ENCODE peak calls at places on chromosome 5, in seven cellular contexts. A, J, H, Z, K, N and P are unnamed samples.
A peak's percentile ranks its signal among the peaks of the same experiment; 100 is the strongest.

GRCh38 chr5:168756517-168757391 is 177.6 kb upstream of the PANK3 start:
- DNase-seq in A (no peak), J (no peak), H (peak; percentile 58), Z (no peak), K (no peak), N (no peak), P (no peak)

GRCh38 chr5:128965011-128965637 is at the start of gene SLC27A6:
- DNase-seq in A (no peak), J (no peak), H (peak; percentile 81), Z (peak; percentile 14), K (no peak), N (peak; percentile 46), P (peak; percentile 46)

GRCh38 chr5:177231479-177232250 is 71.9 kb downstream of the RAB24 start:
- DNase-seq in A (no peak), J (no peak), H (no peak), Z (no peak), K (no peak), N (no peak), P (no peak)

GRCh38 chr5:78829811-78830499 is 155.2 kb downstream of the ARSB start:
- DNase-seq in A (no peak), J (no peak), H (peak; percentile 22), Z (peak; percentile 81), K (peak; percentile 92), N (peak; percentile 72), P (peak; percentile 81)

GRCh38 chr5:125058185-125058826 is 311.9 kb upstream of the ZNF608 start:
- DNase-seq in A (no peak), J (no peak), H (peak; percentile 29), Z (no peak), K (no peak), N (no peak), P (no peak)

GRCh38 chr5:66684663-66685062 is 88.5 kb downstream of the MAST4 start:
- DNase-seq in A (no peak), J (no peak), H (no peak), Z (no peak), K (no peak), N (no peak), P (no peak)

GRCh38 chr5:112960316-112960715 is 16.3 kb upstream of the DCP2 start:
- DNase-seq in A (no peak), J (no peak), H (peak; percentile 19), Z (no peak), K (no peak), N (no peak), P (no peak)

GRCh38 chr5:133391349-133392136 is 220.8 kb downstream of the FSTL4 start:
- DNase-seq in A (no peak), J (no peak), H (no peak), Z (no peak), K (no peak), N (no peak), P (no peak)

GRCh38 chr5:36236801-36237200 is 4.9 kb downstream of the NADK2 start:
- DNase-seq in A (no peak), J (no peak), H (no peak), Z (no peak), K (no peak), N (no peak), P (no peak)

GRCh38 chr5:80820685-80821084 is 139.5 kb upstream of the RASGRF2 start:
- DNase-seq in A (no peak), J (no peak), H (no peak), Z (no peak), K (no peak), N (no peak), P (no peak)

GRCh38 chr5:2283481-2284045 is 400.8 kb upstream of the IRX4 start:
- DNase-seq in A (no peak), J (no peak), H (no peak), Z (no peak), K (no peak), N (no peak), P (no peak)

GRCh38 chr5:14146725-14147124 is 3.6 kb downstream of the TRIO start:
- DNase-seq in A (no peak), J (no peak), H (no peak), Z (no peak), K (no peak), N (no peak), P (no peak)
- H3K4me3 ChIP-seq in A (peak overlapping the region; percentile 99), J (no peak overlapping the region), H (no peak overlapping the region), Z (no peak overlapping the region), K (no peak overlapping the region), N (no peak overlapping the region), P (peak overlapping the region; percentile 93)

GRCh38 chr5:4058899-4059298 is 463.3 kb downstream of the IRX1 start:
- DNase-seq in A (no peak), J (no peak), H (no peak), Z (no peak), K (no peak), N (no peak), P (peak; percentile 39)
- TF ChIP-seq CTCF in A (no peak), J (no peak), H (no peak), Z (no peak), K (no peak), N (no peak), P (peak; percentile 36)

DNA sequence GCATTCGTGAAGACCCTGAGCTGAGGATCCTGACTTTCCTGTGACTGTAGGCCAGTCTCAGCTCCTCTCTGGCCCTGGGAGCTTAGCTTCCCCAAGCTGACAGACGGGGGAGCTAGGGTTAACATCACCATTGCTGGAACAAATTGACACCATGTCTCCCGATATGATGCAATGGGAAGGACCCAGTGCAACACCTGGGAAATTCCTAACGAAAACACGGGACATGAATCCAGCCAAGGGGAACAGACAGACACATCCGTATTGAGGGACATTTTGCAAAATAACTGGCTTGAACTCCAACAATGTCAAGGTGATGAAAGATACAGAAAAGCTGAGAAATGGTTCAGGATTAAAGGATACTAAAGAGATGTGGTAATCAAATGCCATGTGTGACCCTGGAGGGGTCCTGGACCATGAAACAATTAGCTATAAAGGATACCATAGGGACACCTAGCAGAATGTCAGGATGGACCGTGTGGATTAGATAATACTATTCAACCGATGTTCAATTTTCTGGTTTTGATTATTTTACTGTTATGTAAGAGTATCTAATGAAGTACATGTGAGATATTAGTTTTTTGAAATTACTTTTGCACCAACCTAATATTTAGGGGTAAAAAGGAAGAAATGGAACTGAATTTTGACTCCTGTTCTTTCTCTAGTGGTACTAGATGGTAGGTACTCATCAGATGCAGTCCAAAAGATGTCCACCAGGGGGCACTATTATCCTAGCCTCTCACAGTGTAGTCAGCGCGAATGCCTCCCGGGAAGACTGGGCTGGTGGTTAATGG is 52.7 kb downstream of the NDST1 start:
- DNase-seq in A (peak; percentile 82), J (peak; percentile 86), H (peak; percentile 82), Z (peak; percentile 78), K (peak; percentile 87), N (peak; percentile 80), P (peak; percentile 48)
- H3K4me1 ChIP-seq in A (peaks cover 7% of the 10 kb centered on the region), J (peaks cover 9% of the 10 kb centered on the region), H (peaks cover 13% of the 10 kb centered on the region), Z (no peaks in the 10 kb centered on the region), K (no peaks in the 10 kb centered on the region), N (no peaks in the 10 kb centered on the region), P (peaks cover 24% of the 10 kb centered on the region)

GRCh38 chr5:43514471-43514815 is 505 bp downstream of the C5orf34 start:
- DNase-seq in A (no peak), J (no peak), H (peak; percentile 51), Z (no peak), K (no peak), N (no peak), P (no peak)
- H3K4me3 ChIP-seq in A (peak overlapping the region; percentile 73), J (peak overlapping the region; percentile 90), H (peak overlapping the region; percentile 76), Z (peak overlapping the region; percentile 57), K (no peak overlapping the region), N (peak overlapping the region; percentile 53), P (peak overlapping the region; percentile 88)

GRCh38 chr5:90866333-90866732 is 307.7 kb downstream of the ADGRV1 start:
- DNase-seq in A (no peak), J (no peak), H (peak; percentile 48), Z (no peak), K (no peak), N (no peak), P (no peak)

GRCh38 chr5:90866915-90867715 is 308.5 kb downstream of the ADGRV1 start:
- DNase-seq in A (no peak), J (no peak), H (no peak), Z (no peak), K (no peak), N (no peak), P (no peak)

GRCh38 chr5:90865194-90865593 is 306.6 kb downstream of the ADGRV1 start:
- DNase-seq in A (no peak), J (no peak), H (no peak), Z (no peak), K (no peak), N (no peak), P (no peak)

DNA sequence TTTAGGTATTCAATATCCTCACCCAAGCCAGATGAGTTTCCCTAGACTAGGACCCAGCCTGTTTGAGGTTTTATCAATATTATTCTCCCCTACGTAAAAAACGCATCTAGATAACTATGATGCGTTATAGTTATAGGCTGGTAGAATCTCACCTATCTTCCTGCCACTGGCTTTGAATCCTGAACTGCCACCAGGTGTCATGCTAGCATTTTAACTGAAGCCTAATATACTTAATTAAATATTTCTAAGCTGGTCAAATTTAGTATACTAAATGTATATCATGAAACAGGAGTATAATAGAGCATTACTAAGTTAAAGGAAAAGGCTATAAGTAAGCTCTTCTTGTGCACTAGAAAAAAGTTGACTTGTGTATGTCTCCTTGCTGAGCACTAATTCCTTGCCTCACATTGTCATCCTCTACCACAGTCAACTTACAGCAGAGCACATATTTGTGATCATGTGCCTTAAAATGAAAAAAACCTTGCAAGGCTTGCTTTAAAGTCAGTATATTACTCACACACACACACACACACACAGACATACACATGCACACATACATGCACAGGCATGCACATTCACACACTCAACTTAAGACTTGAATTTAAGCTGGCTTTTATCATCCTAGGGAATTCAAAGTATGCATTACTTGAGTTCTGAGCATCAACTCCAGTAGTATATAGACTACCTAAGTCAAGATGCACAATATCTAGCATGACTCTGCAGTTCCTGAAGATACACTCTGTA is 303.4 kb downstream of the ADGRV1 start:
- DNase-seq in A (no peak), J (no peak), H (no peak), Z (no peak), K (no peak), N (no peak), P (no peak)
- TF ChIP-seq CTCF in A (peak; percentile 58), J (no peak), H (peak; percentile 7), Z (no peak), K (no peak), N (no peak), P (no peak)

GRCh38 chr5:139642213-139642612 is 5.9 kb upstream of the CXXC5 start:
- DNase-seq in A (no peak), J (no peak), H (peak; percentile 11), Z (no peak), K (no peak), N (no peak), P (no peak)
- H3K4me1 ChIP-seq in A (peaks cover 84% of the 10 kb centered on the region), J (peaks cover 16% of the 10 kb centered on the region), H (peaks cover 25% of the 10 kb centered on the region), Z (no peaks in the 10 kb centered on the region), K (peaks cover 68% of the 10 kb centered on the region), N (peaks cover 4% of the 10 kb centered on the region), P (peaks cover 47% of the 10 kb centered on the region)

GRCh38 chr5:143434261-143435206 is 31.0 kb upstream of the NR3C1 start:
- DNase-seq in A (no peak), J (peak; percentile 71), H (peak; percentile 37), Z (no peak), K (peak; percentile 5), N (no peak), P (no peak)
- H3K4me3 ChIP-seq in A (no peak overlapping the region), J (peak overlapping the region; percentile 8), H (no peak overlapping the region), Z (no peak overlapping the region), K (no peak overlapping the region), N (no peak overlapping the region), P (peak overlapping the region; percentile 26)